ENCODE peak calls at places on chromosomes 3 and 15, in seven cellular contexts. D, Z, C, F, A, B and P are unnamed samples.

GRCh38 chr3:115626006-115626409 is 2.7 kb downstream of the GAP43 start:
- DNase-seq in A (no peak), B (no peak), F (no peak), C (no peak), Z (no peak), D (no peak), P (no peak)

GRCh38 chr15:65287515-65287845 is 797 bp upstream of the PARP16 start:
- DNase-seq in A (no peak), D (no peak), Z (no peak), B (no peak), C (no peak), F (no peak), P (no peak)

GRCh38 chr3:31981206-31982181 is at the start of the genes OSBPL10 and ZNF860:
- DNase-seq in Z (peak), D (peak), F (peak), C (peak), A (peak), B (peak), P (peak)

GRCh38 chr15:67101981-67102929 is 36.9 kb downstream of the SMAD3 start:
- DNase-seq in Z (no peak), D (no peak), F (peak), B (peak), C (no peak), A (no peak), P (no peak)

GRCh38 chr15:80531388-80532184 is 127.4 kb downstream of the ARNT2 start:
- DNase-seq in B (no peak), D (no peak), F (no peak), A (no peak), Z (no peak), C (no peak), P (no peak)

GRCh38 chr3:42266085-42266484 is at the start of gene CCK:
- DNase-seq in B (no peak), A (no peak), D (no peak), Z (no peak), C (no peak), F (no peak), P (no peak)

GRCh38 chr15:40320931-40321371 is 2.5 kb upstream of the INAFM2 start:
- DNase-seq in A (no peak), D (peak), C (no peak), Z (peak), F (peak), B (peak), P (peak)

GRCh38 chr3:99895706-99896441 is 78.2 kb downstream of the CMSS1 start:
- DNase-seq in A (no peak), D (no peak), F (peak), B (peak), C (no peak), Z (no peak), P (no peak)

GRCh38 chr3:140292684-140293083 is 357.7 kb downstream of the CLSTN2 start:
- DNase-seq in A (no peak), Z (no peak), F (peak), B (peak), C (peak), D (no peak), P (no peak)

GRCh38 chr15:58520464-58520863 is 88.7 kb downstream of the LIPC start:
- DNase-seq in B (no peak), C (no peak), A (no peak), F (no peak), Z (no peak), D (no peak), P (no peak)

GRCh38 chr3:52223449-52224408 is 1.7 kb downstream of the TLR9 start:
- DNase-seq in B (no peak), A (no peak), C (no peak), Z (no peak), F (no peak), D (no peak), P (no peak)

GRCh38 chr3:138686771-138687221 is 78.2 kb downstream of the FAIM start:
- DNase-seq in F (peak), Z (no peak), D (no peak), B (peak), A (no peak), C (no peak), P (no peak)

GRCh38 chr3:188061133-188061532 is 92.8 kb upstream of the LPP start:
- DNase-seq in F (peak), C (no peak), B (peak), A (no peak), Z (no peak), D (no peak), P (peak)

GRCh38 chr15:74037171-74038117 is 42.9 kb downstream of the PML start:
- DNase-seq in Z (no peak), B (no peak), C (no peak), A (no peak), F (no peak), D (no peak), P (no peak)

GRCh38 chr3:13415236-13416001 is 4.7 kb downstream of the NUP210 start:
- DNase-seq in F (no peak), D (peak), A (no peak), Z (no peak), B (no peak), C (no peak), P (no peak)